ENCODE peak calls at places on chromosomes 2 and 18, in six cellular contexts. X, A, Z, N, J and B are unnamed samples.

GRCh38 chr18:13987956-13988355 is 72.6 kb upstream of the MC2R start:
- DNase-seq in X (no peak), A (no peak), Z (no peak), N (no peak), J (no peak), B (no peak)

GRCh38 chr2:237209885-237210284 is 124.2 kb downstream of the COPS8 start:
- DNase-seq in X (no peak), A (no peak), Z (no peak), N (no peak), J (no peak), B (no peak)

GRCh38 chr2:241754042-241754441 is 19.6 kb downstream of the D2HGDH start:
- DNase-seq in X (no peak), A (no peak), Z (no peak), N (no peak), J (no peak), B (no peak)

GRCh38 chr2:37119182-37119581 is 34.9 kb downstream of the GPATCH11 start:
- DNase-seq in X (no peak), A (no peak), Z (no peak), N (no peak), J (peak; percentile 11), B (no peak)

GRCh38 chr2:126828471-126828870 is 70.2 kb upstream of the TEX51 start:
- DNase-seq in X (no peak), A (no peak), Z (no peak), N (no peak), J (no peak), B (no peak)

GRCh38 chr2:122028371-122029102 is 273.1 kb downstream of the TSN start:
- DNase-seq in X (peak; percentile 54), A (peak; percentile 33), Z (no peak), N (no peak), J (no peak), B (no peak)

GRCh38 chr2:72723769-72724370 is 102.0 kb downstream of the EXOC6B start:
- DNase-seq in X (no peak), A (no peak), Z (no peak), N (no peak), J (peak; percentile 7), B (no peak)

GRCh38 chr18:23012249-23012648 is 79.1 kb downstream of the RBBP8 start:
- DNase-seq in X (no peak), A (no peak), Z (no peak), N (no peak), J (no peak), B (no peak)

GRCh38 chr18:25289040-25289631 is 62.8 kb downstream of the ZNF521 start:
- DNase-seq in X (peak; percentile 83), A (peak; percentile 84), Z (no peak), N (peak; percentile 89), J (no peak), B (no peak)

GRCh38 chr2:123453772-123454171 is 571.3 kb upstream of the CNTNAP5 start:
- DNase-seq in X (no peak), A (no peak), Z (no peak), N (no peak), J (no peak), B (no peak)

GRCh38 chr2:15287447-15288184 is 273.5 kb downstream of the NBAS start:
- DNase-seq in X (no peak), A (no peak), Z (no peak), N (no peak), J (no peak), B (no peak)

GRCh38 chr2:196200557-196200956 is 29.2 kb upstream of the STK17B start:
- DNase-seq in X (no peak), A (no peak), Z (no peak), N (no peak), J (no peak), B (no peak)

GRCh38 chr2:16394072-16394985 is 271.3 kb downstream of the CYRIA start:
- DNase-seq in X (no peak), A (no peak), Z (peak; percentile 72), N (no peak), J (peak; percentile 65), B (no peak)

GRCh38 chr18:72727038-72727690 is 140.6 kb downstream of the NETO1 start:
- DNase-seq in X (no peak), A (peak; percentile 22), Z (no peak), N (no peak), J (no peak), B (no peak)

GRCh38 chr2:27065128-27065527 is 6.3 kb downstream of the OST4 start:
- DNase-seq in X (no peak), A (no peak), Z (no peak), N (no peak), J (no peak), B (no peak)

GRCh38 chr2:222568866-222569265 is 87.0 kb downstream of the FARSB start:
- DNase-seq in X (peak; percentile 42), A (peak; percentile 78), Z (no peak), N (no peak), J (no peak), B (no peak)

GRCh38 chr2:20666364-20667150 is at the start of gene GDF7:
- DNase-seq in X (no peak), A (no peak), Z (no peak), N (no peak), J (peak; percentile 78), B (no peak)

GRCh38 chr2:218404351-218405145 is 4.9 kb downstream of the CTDSP1 start:
- DNase-seq in X (no peak), A (no peak), Z (no peak), N (no peak), J (no peak), B (no peak)

GRCh38 chr18:3120356-3120755 is 99.4 kb downstream of the MYOM1 start:
- DNase-seq in X (no peak), A (no peak), Z (no peak), N (no peak), J (no peak), B (no peak)

GRCh38 chr2:45869165-45869501 is 217.7 kb downstream of the PRKCE start:
- DNase-seq in X (no peak), A (no peak), Z (no peak), N (no peak), J (no peak), B (no peak)

GRCh38 chr18:3932285-3932684 is 482.3 kb downstream of the TGIF1 start:
- DNase-seq in X (no peak), A (no peak), Z (peak; percentile 77), N (no peak), J (no peak), B (no peak)

DNA sequence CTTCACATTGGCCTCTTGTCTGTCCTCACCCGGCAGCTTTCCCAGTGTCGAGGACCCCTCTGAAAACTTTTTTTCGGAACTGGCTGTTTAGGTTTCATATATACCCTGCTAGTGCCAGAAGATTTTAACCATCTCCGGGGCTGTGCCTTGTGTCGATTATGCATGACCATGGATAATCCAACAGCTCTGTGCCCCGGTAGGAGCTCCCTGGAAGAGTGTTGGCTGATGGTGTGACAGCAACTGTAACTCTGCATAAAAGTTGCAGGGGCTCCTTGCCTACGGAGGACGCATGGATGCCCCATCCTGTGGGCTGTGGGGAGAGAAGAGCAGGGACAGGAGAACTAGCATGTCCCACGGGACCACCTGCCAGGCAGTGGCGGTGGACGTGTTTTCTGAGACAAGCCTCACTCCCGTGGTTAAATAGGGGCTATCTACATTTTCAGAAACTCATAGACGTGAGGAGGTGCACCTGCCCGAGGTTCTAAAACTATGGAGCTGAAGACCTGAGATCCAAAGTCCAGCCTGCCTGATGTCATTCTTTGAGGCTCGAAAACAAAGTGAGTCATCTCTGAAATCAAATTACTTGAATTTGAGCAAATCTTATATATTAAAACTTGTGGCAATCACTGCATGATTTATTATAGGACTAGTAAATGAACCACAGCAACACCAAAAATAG is 437.2 kb upstream of the HS6ST1 start:
- DNase-seq in X (no peak), A (no peak), Z (peak; percentile 12), N (no peak), J (no peak), B (no peak)
- TF ChIP-seq CTCF in X (no peak), A (no peak), Z (no peak), N (no peak), J (no peak), B (no peak)

DNA sequence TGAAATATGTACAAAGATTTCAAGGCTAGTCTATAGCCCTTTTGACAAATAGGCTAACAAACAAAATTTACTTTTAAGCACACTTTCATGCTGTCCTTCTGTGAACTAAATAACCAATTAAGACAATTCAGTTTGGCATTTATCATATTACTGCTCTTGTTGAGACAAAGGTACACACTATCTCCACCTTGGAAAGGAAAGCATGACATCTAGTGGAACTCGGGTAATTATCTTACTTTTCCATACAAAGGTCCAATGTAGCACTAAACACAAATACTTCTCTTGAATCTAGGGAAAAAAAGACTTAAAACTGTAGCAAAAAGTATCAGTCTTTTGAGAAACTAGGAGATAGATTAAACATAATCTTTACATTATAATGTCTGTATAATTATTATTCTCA is 125.0 kb upstream of the CD226 start:
- DNase-seq in X (no peak), A (peak; percentile 33), Z (no peak), N (no peak), J (no peak), B (no peak)
- TF ChIP-seq CTCF in X (peak; percentile 18), A (peak; percentile 44), Z (no peak), N (no peak), J (no peak), B (no peak)

GRCh38 chr2:220460257-220460985 is 833.0 kb downstream of the SLC4A3 start:
- DNase-seq in X (no peak), A (peak; percentile 34), Z (no peak), N (no peak), J (no peak), B (no peak)
- TF ChIP-seq CTCF in X (no peak), A (peak; percentile 59), Z (no peak), N (peak; percentile 22), J (peak; percentile 32), B (peak; percentile 24)

GRCh38 chr2:156319811-156320490 is 12.6 kb downstream of the NR4A2 start:
- DNase-seq in X (no peak), A (no peak), Z (no peak), N (no peak), J (no peak), B (no peak)
- TF ChIP-seq CTCF in X (no peak), A (no peak), Z (no peak), N (no peak), J (no peak), B (no peak)

GRCh38 chr2:200770847-200771246 is 40.9 kb upstream of the BZW1 start:
- DNase-seq in X (no peak), A (no peak), Z (no peak), N (no peak), J (no peak), B (no peak)

GRCh38 chr2:200777275-200777674 is 34.4 kb upstream of the BZW1 start:
- DNase-seq in X (no peak), A (peak; percentile 83), Z (no peak), N (no peak), J (no peak), B (no peak)

GRCh38 chr2:200774920-200775319 is 36.8 kb upstream of the BZW1 start:
- DNase-seq in X (no peak), A (no peak), Z (no peak), N (no peak), J (no peak), B (no peak)

GRCh38 chr2:200773083-200773482 is 38.6 kb upstream of the BZW1 start:
- DNase-seq in X (no peak), A (no peak), Z (no peak), N (no peak), J (no peak), B (no peak)

DNA sequence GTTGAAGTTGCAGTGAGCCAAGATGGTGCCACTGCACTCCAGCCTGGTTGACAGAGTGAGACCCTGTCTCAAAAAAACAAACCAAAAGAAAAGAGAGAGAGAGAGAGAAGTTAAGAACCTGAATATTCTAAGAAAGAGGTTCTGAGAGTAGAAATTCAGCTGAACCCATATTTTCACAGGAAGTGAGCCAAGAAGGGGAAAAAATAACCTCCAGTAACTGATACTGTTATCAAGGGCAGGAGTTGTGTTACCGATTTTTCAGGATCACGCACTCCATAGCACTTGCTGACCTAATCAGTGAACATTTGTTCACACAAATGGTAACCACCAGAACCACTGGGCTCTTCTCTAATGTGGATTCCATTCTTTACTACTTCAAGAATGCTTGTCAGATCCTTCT is 39.1 kb upstream of the BZW1 start:
- DNase-seq in X (no peak), A (no peak), Z (no peak), N (no peak), J (no peak), B (no peak)
- TF ChIP-seq CTCF in X (no peak), A (no peak), Z (no peak), N (no peak), J (no peak), B (no peak)